ENCODE peak calls at places on chromosomes 1 and 21, in eight cellular contexts. U is right cardiac atrium; O is activated T-cell treated with anti-CD3 and anti-CD28 coated beads, Interleukin-2, amount 50 U/mL, for 72 hours; Q is effector memory CD8-positive, alpha-beta T cell; D is sciatic nerve; Y is stimulated activated naive B cell treated with anti-CD40 and anti-IgM and Interleukin-4, amounts not matched to agents 10 μg/mL and 1 μg/mL and 100 μg/mL, for 72 hours; V is T-cell; P is naive B cell. N is an unnamed sample.

GRCh38 chr1:200670215-200671118 is 760 bp upstream of the DDX59 start:
- ATAC-seq in U (peak), O (no peak), Q (no peak), D (peak), Y (peak), V (peak), P (peak), N (peak)

GRCh38 chr21:37338671-37339526 is 27.7 kb upstream of the DYRK1A start:
- ATAC-seq in U (peak), O (peak), Q (no peak), D (peak), Y (no peak), V (no peak), P (no peak), N (no peak)

GRCh38 chr1:29448456-29449317 is 212.4 kb downstream of the PTPRU start:
- ATAC-seq in U (no peak), O (no peak), Q (no peak), D (no peak), Y (no peak), V (no peak), P (no peak), N (no peak)

GRCh38 chr1:959730-960039 is 629 bp upstream of the NOC2L start:
- ATAC-seq in U (peak), O (peak), Q (peak), D (no peak), Y (no peak), V (peak), P (no peak), N (peak)

GRCh38 chr1:205416326-205416725 is 5.5 kb downstream of the LEMD1 start:
- ATAC-seq in U (peak), O (no peak), Q (no peak), D (no peak), Y (no peak), V (no peak), P (no peak), N (no peak)

GRCh38 chr1:52651904-52652303 is 18.9 kb downstream of the SHISAL2A start:
- ATAC-seq in U (no peak), O (no peak), Q (no peak), D (no peak), Y (no peak), V (no peak), P (no peak), N (no peak)

GRCh38 chr1:34164510-34165381 is at the start of gene CSMD2:
- ATAC-seq in U (no peak), O (no peak), Q (no peak), D (peak), Y (no peak), V (peak), P (no peak), N (no peak)

GRCh38 chr21:37373539-37373938 is 7.0 kb downstream of the DYRK1A start:
- ATAC-seq in U (no peak), O (no peak), Q (no peak), D (no peak), Y (no peak), V (no peak), P (no peak), N (no peak)